ENCODE peak calls at places on chromosomes 13 and 19, in six cellular contexts. C is right atrium auricular region; H is EL; T is RWPE1; W is HS-5; G is stimulated activated CD4-positive, alpha-beta T cell treated with anti-CD3 and anti-CD28 coated beads, TNF-alpha, amount 100 ng/mL, for 48 hours. J is an unnamed sample.

GRCh38 chr13:23087884-23088283 is 92.9 kb upstream of the SGCG start:
- DNase-seq in W (no peak), G (no peak), H (peak), C (no peak), T (peak), J (no peak)

GRCh38 chr19:3570619-3571018 is 2.1 kb upstream of the HMG20B start:
- DNase-seq in H (no peak), C (no peak), T (no peak), G (no peak), W (no peak), J (no peak)

GRCh38 chr19:38032151-38032550 is 125.1 kb downstream of the SIPA1L3 start:
- DNase-seq in H (peak), W (no peak), G (no peak), T (no peak), C (no peak), J (peak)

GRCh38 chr19:48400018-48400742 is 6.7 kb downstream of the GRIN2D start:
- DNase-seq in H (peak), C (peak), G (no peak), T (no peak), W (no peak), J (no peak)

GRCh38 chr19:35913589-35913988 is 5.5 kb upstream of the TYROBP start:
- DNase-seq in H (peak), C (no peak), W (no peak), T (no peak), G (no peak), J (no peak)

GRCh38 chr19:51441410-51442390 is 16.6 kb downstream of the SIGLEC8 start:
- DNase-seq in C (no peak), W (no peak), T (peak), H (no peak), G (peak), J (no peak)

GRCh38 chr13:41470187-41470586 is 12.8 kb downstream of the RGCC start:
- DNase-seq in W (no peak), T (no peak), H (no peak), C (no peak), G (peak), J (no peak)

GRCh38 chr19:29571181-29571580 is 34.9 kb upstream of the POP4 start:
- DNase-seq in H (no peak), W (no peak), T (no peak), C (peak), G (no peak), J (no peak)

GRCh38 chr19:33054623-33055022 is 10.1 kb downstream of the RHPN2 start:
- DNase-seq in W (no peak), G (no peak), H (no peak), C (no peak), T (peak), J (no peak)

GRCh38 chr19:3073159-3073563 is 10.9 kb upstream of the TLE5 start:
- DNase-seq in C (no peak), H (peak), W (no peak), G (no peak), T (peak), J (no peak)

GRCh38 chr13:74889321-74889720 is 592.6 kb downstream of the TBC1D4 start:
- DNase-seq in T (peak), W (no peak), H (no peak), C (no peak), G (no peak), J (no peak)

GRCh38 chr13:80399340-80400163 is 58.6 kb upstream of the SPRY2 start:
- DNase-seq in T (peak), G (no peak), H (no peak), W (no peak), C (no peak), J (no peak)

GRCh38 chr13:45492538-45492937 is 27.8 kb downstream of the COG3 start:
- DNase-seq in G (no peak), C (no peak), T (no peak), W (no peak), H (peak), J (peak)

GRCh38 chr19:51107406-51108065 is 673 bp downstream of the CTU1 start:
- DNase-seq in G (no peak), H (peak), T (peak), C (no peak), W (no peak), J (no peak)

GRCh38 chr19:1122972-1123363 is 19.2 kb downstream of the GPX4 start:
- DNase-seq in C (no peak), G (peak), T (peak), H (peak), W (no peak), J (no peak)

GRCh38 chr13:95530178-95530577 is 22.3 kb upstream of the CLDN10 start:
- DNase-seq in C (no peak), T (peak), G (no peak), H (peak), W (no peak), J (no peak)

GRCh38 chr13:67299731-67300130 is 69.6 kb upstream of the PCDH9 start:
- DNase-seq in T (no peak), H (peak), C (no peak), W (no peak), G (no peak), J (no peak)

GRCh38 chr13:20901668-20902437 is 693 bp downstream of the XPO4 start:
- DNase-seq in W (no peak), H (peak), C (no peak), G (peak), T (peak), J (no peak)

GRCh38 chr19:40139533-40140287 is 49.0 kb upstream of the ZNF780A start:
- DNase-seq in W (peak), T (peak), H (peak), G (no peak), C (no peak), J (no peak)

GRCh38 chr13:31236211-31236786 is 36.5 kb downstream of the B3GLCT start:
- DNase-seq in C (no peak), H (peak), W (no peak), G (no peak), T (peak), J (peak)

GRCh38 chr19:54309811-54310210 is 3.2 kb downstream of the LILRA5 start:
- DNase-seq in G (no peak), H (no peak), W (no peak), C (no peak), T (no peak), J (no peak)

GRCh38 chr19:4051175-4052101 is 15.3 kb downstream of the ZBTB7A start:
- DNase-seq in G (no peak), C (no peak), H (peak), T (peak), W (no peak), J (no peak)

GRCh38 chr13:94112731-94113130 is 366.8 kb downstream of the DCT start:
- DNase-seq in W (no peak), T (no peak), C (no peak), G (no peak), H (no peak), J (no peak)

GRCh38 chr13:44158741-44159632 is 214.6 kb upstream of the SERP2 start:
- DNase-seq in C (no peak), T (no peak), G (no peak), W (no peak), H (no peak), J (no peak)

GRCh38 chr13:25847635-25848616 is 203.9 kb downstream of the SHISA2 start:
- DNase-seq in T (no peak), W (no peak), C (no peak), H (no peak), G (no peak), J (no peak)

GRCh38 chr13:71964491-71965108 is 97.6 kb upstream of the DACH1 start:
- DNase-seq in H (no peak), C (no peak), T (no peak), W (no peak), G (no peak), J (no peak)

GRCh38 chr19:1882089-1882785 is 3.1 kb downstream of the ABHD17A start:
- DNase-seq in H (no peak), G (peak), C (no peak), W (no peak), T (no peak), J (no peak)

GRCh38 chr13:109779876-109780516 is 6.4 kb downstream of the IRS2 start:
- DNase-seq in W (no peak), C (no peak), G (no peak), T (no peak), H (no peak), J (no peak)

GRCh38 chr13:23636360-23636759 is 66.1 kb downstream of the TNFRSF19 start:
- DNase-seq in W (no peak), C (no peak), G (no peak), T (no peak), H (no peak), J (no peak)

GRCh38 chr13:23384111-23384510 is 49.4 kb downstream of the SACS start:
- DNase-seq in G (no peak), C (no peak), T (no peak), H (peak), W (no peak), J (peak)

GRCh38 chr19:1468274-1469199 is 10.5 kb downstream of the C19orf25 start:
- DNase-seq in W (no peak), H (peak), T (no peak), C (no peak), G (no peak), J (no peak)

GRCh38 chr19:31911577-31911976 is 433.8 kb upstream of the ZNF507 start:
- DNase-seq in H (no peak), G (no peak), T (no peak), W (no peak), C (no peak), J (no peak)

GRCh38 chr13:51275101-51275500 is 52.9 kb downstream of the FAM124A start:
- DNase-seq in T (no peak), G (no peak), W (no peak), C (no peak), H (no peak), J (no peak)

GRCh38 chr13:34044660-34045080 is 226.7 kb downstream of the RFC3 start:
- DNase-seq in W (peak), T (peak), H (peak), G (no peak), C (no peak), J (peak)

GRCh38 chr19:45496349-45496953 is 396 bp downstream of the RTN2 start:
- DNase-seq in G (no peak), C (no peak), W (no peak), T (no peak), H (peak), J (no peak)

GRCh38 chr19:51689751-51690358 is 3.3 kb upstream of the SPACA6 start:
- DNase-seq in W (no peak), T (no peak), C (no peak), G (no peak), H (peak), J (no peak)

GRCh38 chr13:20188649-20189553 is 3.8 kb downstream of the GJB2 start:
- DNase-seq in G (no peak), T (no peak), H (no peak), W (no peak), C (no peak), J (no peak)

GRCh38 chr13:48234652-48235099 is 1.7 kb downstream of the ITM2B start:
- DNase-seq in C (no peak), G (no peak), H (no peak), W (no peak), T (no peak), J (no peak)

GRCh38 chr19:48102870-48103751 is 7.5 kb downstream of the PLA2G4C start:
- DNase-seq in T (peak), H (peak), G (no peak), W (no peak), C (no peak), J (no peak)

GRCh38 chr19:5170329-5170745 is 170.3 kb downstream of the PTPRS start:
- DNase-seq in H (no peak), W (no peak), G (peak), C (no peak), T (no peak), J (no peak)